ENCODE peak calls at places on chromosome 22, in ten cellular contexts. F is AG08396, U is natural killer cell, J is DMS53, O is NCI-H1105 treated with DMSO at 0.1 percent for 48 hours, N is fibroblast of mammary gland, X is cardiac fibroblast, G is myocyte, D is omental fat pad, C is putamen. K is an unnamed sample.

GRCh38 chr22:46350646-46351045 is 15.1 kb downstream of the TRMU start:
- DNase-seq in G (no peak), O (no peak), X (no peak), D (no peak), U (no peak), F (no peak), C (no peak), N (no peak), J (no peak), K (no peak)

GRCh38 chr22:45072322-45072903 is 62.6 kb upstream of the PHF21B start:
- DNase-seq in N (peak), J (peak), G (no peak), F (peak), U (no peak), X (peak), D (peak), O (no peak), C (peak), K (no peak)

GRCh38 chr22:40107756-40108437 is 69.8 kb upstream of the TNRC6B start:
- DNase-seq in C (no peak), O (no peak), D (no peak), N (peak), X (peak), F (peak), J (no peak), U (no peak), G (peak), K (no peak)

GRCh38 chr22:49497266-49497665 is 330.4 kb downstream of the BRD1 start:
- DNase-seq in C (no peak), J (no peak), U (no peak), G (no peak), X (no peak), D (no peak), N (no peak), O (no peak), F (no peak), K (no peak)

GRCh38 chr22:26561756-26562417 is 28.0 kb downstream of the TPST2 start:
- DNase-seq in N (no peak), D (no peak), G (no peak), F (no peak), C (no peak), X (no peak), U (no peak), O (no peak), J (no peak), K (no peak)

GRCh38 chr22:45332001-45332400 is 22.3 kb downstream of the FAM118A start:
- DNase-seq in J (no peak), D (no peak), O (no peak), N (no peak), C (no peak), G (no peak), U (no peak), X (no peak), F (no peak), K (no peak)

GRCh38 chr22:37266581-37267127 is 15.7 kb upstream of the CYTH4 start:
- DNase-seq in X (no peak), D (no peak), G (no peak), U (no peak), C (no peak), J (no peak), F (no peak), N (no peak), O (no peak), K (no peak)

GRCh38 chr22:38017272-38017920 is 33.0 kb upstream of the SOX10 start:
- DNase-seq in C (peak), N (peak), X (peak), O (no peak), F (peak), D (peak), G (no peak), U (no peak), J (peak), K (no peak)

GRCh38 chr22:39197578-39197977 is 45.1 kb upstream of the CBX7 start:
- DNase-seq in D (no peak), G (no peak), J (no peak), X (no peak), C (no peak), F (no peak), U (no peak), N (no peak), O (no peak), K (no peak)

GRCh38 chr22:22462813-22463567 is 45.6 kb downstream of the ZNF280B start:
- DNase-seq in N (peak), D (no peak), C (no peak), U (no peak), X (no peak), O (peak), G (peak), F (no peak), J (peak), K (no peak)

GRCh38 chr22:45638197-45638596 is 33.4 kb upstream of the ATXN10 start:
- DNase-seq in D (no peak), U (no peak), G (no peak), J (peak), X (no peak), N (no peak), F (no peak), C (no peak), O (no peak), K (no peak)

GRCh38 chr22:17858033-17858432 is 83.8 kb upstream of the BID start:
- DNase-seq in C (no peak), J (no peak), U (no peak), X (no peak), O (no peak), F (no peak), N (no peak), D (no peak), G (no peak), K (no peak)

GRCh38 chr22:29093501-29093921 is 20.7 kb downstream of the KREMEN1 start:
- DNase-seq in J (no peak), C (peak), O (no peak), F (peak), D (no peak), G (peak), N (peak), X (peak), U (no peak), K (no peak)

GRCh38 chr22:17772963-17773605 is 1.2 kb downstream of the BID start:
- DNase-seq in U (no peak), F (peak), D (no peak), X (peak), N (peak), O (no peak), C (no peak), G (peak), J (no peak), K (no peak)

GRCh38 chr22:36409911-36410756 is 22.4 kb upstream of the MYH9 start:
- DNase-seq in X (peak), C (peak), F (no peak), D (peak), G (no peak), O (peak), J (peak), U (peak), N (no peak), K (no peak)

GRCh38 chr22:47384977-47385376 is 622.5 kb downstream of the TBC1D22A start:
- DNase-seq in U (no peak), N (no peak), F (no peak), X (no peak), J (no peak), C (no peak), D (no peak), G (no peak), O (no peak), K (no peak)

GRCh38 chr22:42820075-42820763 is 36.9 kb downstream of the ARFGAP3 start:
- DNase-seq in F (peak), C (no peak), G (peak), X (peak), J (peak), N (peak), O (no peak), D (no peak), U (no peak), K (no peak)

GRCh38 chr22:31082606-31083376 is 1.7 kb downstream of the SMTN start:
- DNase-seq in F (peak), J (peak), C (no peak), U (no peak), G (peak), D (peak), N (peak), O (no peak), X (peak), K (peak)